ENCODE peak calls at places on chromosome 17, in five cellular contexts. One of them, this sample, is unnamed. For H3K9me3, the result is how much of the 10 kb centered on the place peaks cover.

GRCh38 chr17:40557531-40558299 is 7.6 kb downstream of the CCR7 start:
- DNase-seq in CD8-positive, alpha-beta T cell: no peak
- DNase-seq in adrenal gland: no peak
- DNase-seq in psoas muscle: no peak
- DNase-seq in neuronal stem cell: no peak
- DNase-seq in this sample: peak

GRCh38 chr17:17413215-17413792 is 63.5 kb upstream of the MED9 start:
- DNase-seq in adrenal gland: no peak
- DNase-seq in CD8-positive, alpha-beta T cell: no peak
- DNase-seq in psoas muscle: no peak
- DNase-seq in neuronal stem cell: no peak
- DNase-seq in this sample: no peak

GRCh38 chr17:79324219-79324618 is 249.6 kb downstream of the ENGASE start:
- DNase-seq in adrenal gland: no peak
- DNase-seq in CD8-positive, alpha-beta T cell: no peak
- DNase-seq in psoas muscle: no peak
- DNase-seq in neuronal stem cell: no peak
- DNase-seq in this sample: no peak

GRCh38 chr17:7858487-7858832 is 657 bp downstream of the CYB5D1 start:
- DNase-seq in adrenal gland: peak
- DNase-seq in CD8-positive, alpha-beta T cell: no peak
- DNase-seq in neuronal stem cell: peak
- DNase-seq in psoas muscle: peak
- DNase-seq in this sample: no peak

GRCh38 chr17:28545141-28545503 is 7.3 kb downstream of the UNC119 start:
- DNase-seq in CD8-positive, alpha-beta T cell: no peak
- DNase-seq in psoas muscle: no peak
- DNase-seq in adrenal gland: no peak
- DNase-seq in neuronal stem cell: no peak
- DNase-seq in this sample: no peak

GRCh38 chr17:82947051-82947991 is 107.5 kb upstream of the ZNF750 start:
- DNase-seq in adrenal gland: peak
- DNase-seq in CD8-positive, alpha-beta T cell: no peak
- DNase-seq in psoas muscle: peak
- DNase-seq in neuronal stem cell: no peak
- DNase-seq in this sample: no peak

GRCh38 chr17:48037036-48037881 is at the start of gene COPZ2:
- DNase-seq in CD8-positive, alpha-beta T cell: peak
- DNase-seq in psoas muscle: peak
- DNase-seq in neuronal stem cell: no peak
- DNase-seq in adrenal gland: peak
- DNase-seq in this sample: peak

GRCh38 chr17:61419496-61420046 is 19.9 kb downstream of the TBX2 start:
- DNase-seq in neuronal stem cell: no peak
- DNase-seq in CD8-positive, alpha-beta T cell: no peak
- DNase-seq in psoas muscle: no peak
- DNase-seq in adrenal gland: no peak
- DNase-seq in this sample: no peak

GRCh38 chr17:8275421-8276290 is 12.8 kb upstream of the RANGRF start:
- DNase-seq in neuronal stem cell: no peak
- DNase-seq in psoas muscle: no peak
- DNase-seq in CD8-positive, alpha-beta T cell: no peak
- DNase-seq in adrenal gland: no peak
- DNase-seq in this sample: no peak

GRCh38 chr17:55635253-55635766 is 87.4 kb downstream of the TMEM100 start:
- DNase-seq in CD8-positive, alpha-beta T cell: no peak
- DNase-seq in psoas muscle: no peak
- DNase-seq in adrenal gland: no peak
- DNase-seq in neuronal stem cell: no peak
- DNase-seq in this sample: no peak

GRCh38 chr17:3575506-3575905 is 17.9 kb upstream of the TRPV3 start:
- DNase-seq in CD8-positive, alpha-beta T cell: no peak
- DNase-seq in adrenal gland: no peak
- DNase-seq in psoas muscle: no peak
- DNase-seq in neuronal stem cell: no peak
- DNase-seq in this sample: no peak

GRCh38 chr17:33024688-33025486 is 33.2 kb downstream of the SPACA3 start:
- DNase-seq in neuronal stem cell: no peak
- DNase-seq in CD8-positive, alpha-beta T cell: no peak
- DNase-seq in psoas muscle: no peak
- DNase-seq in adrenal gland: no peak
- DNase-seq in this sample: no peak

GRCh38 chr17:38926290-38927070 is 1.1 kb downstream of the LASP1NB start:
- DNase-seq in CD8-positive, alpha-beta T cell: no peak
- DNase-seq in psoas muscle: no peak
- DNase-seq in neuronal stem cell: no peak
- DNase-seq in adrenal gland: no peak
- DNase-seq in this sample: no peak

GRCh38 chr17:42675984-42676423 is 790 bp downstream of the PLEKHH3 start:
- DNase-seq in neuronal stem cell: no peak
- DNase-seq in CD8-positive, alpha-beta T cell: no peak
- DNase-seq in adrenal gland: peak
- DNase-seq in psoas muscle: peak
- DNase-seq in this sample: no peak

GRCh38 chr17:42274812-42275526 is 1.2 kb downstream of the STAT5B start:
- DNase-seq in psoas muscle: no peak
- DNase-seq in CD8-positive, alpha-beta T cell: no peak
- DNase-seq in adrenal gland: no peak
- DNase-seq in neuronal stem cell: no peak
- DNase-seq in this sample: no peak

GRCh38 chr17:74452841-74453661 is 13.4 kb upstream of the CD300A start:
- DNase-seq in neuronal stem cell: no peak
- DNase-seq in CD8-positive, alpha-beta T cell: no peak
- DNase-seq in psoas muscle: no peak
- DNase-seq in adrenal gland: no peak
- DNase-seq in this sample: no peak

GRCh38 chr17:19248923-19249574 is 11.9 kb downstream of the EPN2 start:
- DNase-seq in psoas muscle: peak
- DNase-seq in adrenal gland: peak
- DNase-seq in CD8-positive, alpha-beta T cell: no peak
- DNase-seq in neuronal stem cell: no peak
- DNase-seq in this sample: no peak

GRCh38 chr17:76528156-76528527 is 9.4 kb downstream of the CYGB start:
- DNase-seq in neuronal stem cell: no peak
- DNase-seq in psoas muscle: no peak
- DNase-seq in CD8-positive, alpha-beta T cell: no peak
- DNase-seq in adrenal gland: no peak
- DNase-seq in this sample: no peak

GRCh38 chr17:2400877-2401425 is at the start of gene MNT:
- DNase-seq in neuronal stem cell: peak
- DNase-seq in adrenal gland: peak
- DNase-seq in psoas muscle: peak
- DNase-seq in CD8-positive, alpha-beta T cell: peak
- DNase-seq in this sample: peak

GRCh38 chr17:65270932-65271700 is 133.9 kb downstream of the RGS9 start:
- DNase-seq in adrenal gland: no peak
- DNase-seq in CD8-positive, alpha-beta T cell: no peak
- DNase-seq in psoas muscle: no peak
- DNase-seq in neuronal stem cell: no peak
- DNase-seq in this sample: no peak

GRCh38 chr17:76546556-76547182 is 6.8 kb downstream of the PRCD start:
- DNase-seq in adrenal gland: peak
- DNase-seq in psoas muscle: no peak
- DNase-seq in CD8-positive, alpha-beta T cell: no peak
- DNase-seq in neuronal stem cell: no peak
- DNase-seq in this sample: no peak

DNA sequence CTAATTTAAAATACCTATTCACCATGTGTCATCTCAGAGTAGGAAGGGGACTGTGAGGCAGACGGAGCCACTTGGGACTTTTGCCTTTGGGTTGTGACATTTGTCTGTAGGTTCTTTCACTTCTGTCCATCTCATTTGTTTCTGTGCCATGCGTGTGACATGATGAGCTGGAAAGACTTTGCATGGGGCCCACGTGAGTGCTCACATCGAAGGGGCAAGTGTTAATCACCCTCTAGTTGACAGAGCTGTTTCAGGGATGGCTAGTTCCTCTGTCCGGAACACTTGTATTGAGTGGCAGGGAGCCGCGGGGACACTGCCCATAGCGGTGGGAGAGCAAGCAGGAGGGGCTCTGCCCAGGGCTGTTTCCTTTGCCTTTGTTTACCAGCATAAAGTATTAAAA is 112.0 kb downstream of the RPTOR start:
- DNase-seq in neuronal stem cell: no peak
- DNase-seq in psoas muscle: no peak
- DNase-seq in adrenal gland: no peak
- DNase-seq in CD8-positive, alpha-beta T cell: no peak
- DNase-seq in this sample: no peak
- H3K9me3 ChIP-seq in neuronal stem cell: under half
- H3K9me3 ChIP-seq in psoas muscle: under half
- H3K9me3 ChIP-seq in adrenal gland: under half
- H3K9me3 ChIP-seq in CD8-positive, alpha-beta T cell: under half
- H3K9me3 ChIP-seq in this sample: under half

GRCh38 chr17:71188811-71189492 is 931.9 kb upstream of the SOX9 start:
- DNase-seq in neuronal stem cell: no peak
- DNase-seq in adrenal gland: no peak
- DNase-seq in CD8-positive, alpha-beta T cell: no peak
- DNase-seq in psoas muscle: no peak
- DNase-seq in this sample: no peak

GRCh38 chr17:71192848-71193247 is 928.0 kb upstream of the SOX9 start:
- DNase-seq in CD8-positive, alpha-beta T cell: no peak
- DNase-seq in adrenal gland: no peak
- DNase-seq in neuronal stem cell: no peak
- DNase-seq in psoas muscle: no peak
- DNase-seq in this sample: no peak

GRCh38 chr17:71189493-71189831 is 931.4 kb upstream of the SOX9 start:
- DNase-seq in neuronal stem cell: no peak
- DNase-seq in adrenal gland: no peak
- DNase-seq in psoas muscle: no peak
- DNase-seq in CD8-positive, alpha-beta T cell: no peak
- DNase-seq in this sample: no peak

GRCh38 chr17:71187145-71187878 is 933.5 kb upstream of the SOX9 start:
- DNase-seq in adrenal gland: no peak
- DNase-seq in CD8-positive, alpha-beta T cell: no peak
- DNase-seq in psoas muscle: no peak
- DNase-seq in neuronal stem cell: no peak
- DNase-seq in this sample: no peak

DNA sequence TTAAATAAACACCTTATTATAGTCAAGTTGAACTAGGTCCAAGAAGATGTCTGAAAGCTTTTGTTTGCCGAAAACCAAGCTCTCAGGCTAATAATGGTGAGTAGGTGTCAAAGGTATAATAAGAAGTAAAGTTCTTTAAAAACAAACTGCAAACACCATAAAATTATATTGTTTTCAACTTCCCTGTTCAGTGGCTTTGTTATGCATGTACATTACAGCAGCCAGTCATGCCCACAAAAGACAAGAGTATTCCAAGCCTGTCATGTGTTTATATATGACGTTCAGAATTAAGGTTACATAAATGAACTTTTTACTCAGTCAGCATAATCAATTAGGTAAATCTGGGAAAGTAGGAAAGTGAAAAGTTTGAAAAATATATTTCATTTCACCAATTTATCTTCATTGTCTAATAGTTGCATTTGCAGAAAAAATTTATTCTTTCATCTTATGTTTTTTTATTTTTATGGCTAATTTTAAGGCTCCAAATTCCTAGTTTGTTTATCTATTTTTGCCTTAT is 928.7 kb upstream of the SOX9 start:
- DNase-seq in adrenal gland: no peak
- DNase-seq in CD8-positive, alpha-beta T cell: no peak
- DNase-seq in neuronal stem cell: no peak
- DNase-seq in psoas muscle: no peak
- DNase-seq in this sample: no peak
- H3K9me3 ChIP-seq in adrenal gland: under half
- H3K9me3 ChIP-seq in CD8-positive, alpha-beta T cell: under half
- H3K9me3 ChIP-seq in neuronal stem cell: under half
- H3K9me3 ChIP-seq in psoas muscle: under half
- H3K9me3 ChIP-seq in this sample: under half

GRCh38 chr17:22695228-22695619 is 1002.9 kb downstream of the KCNJ18 start:
- DNase-seq in adrenal gland: no peak
- DNase-seq in neuronal stem cell: no peak
- DNase-seq in psoas muscle: no peak
- DNase-seq in CD8-positive, alpha-beta T cell: no peak
- DNase-seq in this sample: no peak

GRCh38 chr17:22694362-22695227 is 1002.3 kb downstream of the KCNJ18 start:
- DNase-seq in adrenal gland: no peak
- DNase-seq in CD8-positive, alpha-beta T cell: no peak
- DNase-seq in neuronal stem cell: no peak
- DNase-seq in psoas muscle: no peak
- DNase-seq in this sample: no peak

GRCh38 chr17:22692801-22693171 is 1000.5 kb downstream of the KCNJ18 start:
- DNase-seq in psoas muscle: no peak
- DNase-seq in neuronal stem cell: no peak
- DNase-seq in adrenal gland: no peak
- DNase-seq in CD8-positive, alpha-beta T cell: no peak
- DNase-seq in this sample: no peak

DNA sequence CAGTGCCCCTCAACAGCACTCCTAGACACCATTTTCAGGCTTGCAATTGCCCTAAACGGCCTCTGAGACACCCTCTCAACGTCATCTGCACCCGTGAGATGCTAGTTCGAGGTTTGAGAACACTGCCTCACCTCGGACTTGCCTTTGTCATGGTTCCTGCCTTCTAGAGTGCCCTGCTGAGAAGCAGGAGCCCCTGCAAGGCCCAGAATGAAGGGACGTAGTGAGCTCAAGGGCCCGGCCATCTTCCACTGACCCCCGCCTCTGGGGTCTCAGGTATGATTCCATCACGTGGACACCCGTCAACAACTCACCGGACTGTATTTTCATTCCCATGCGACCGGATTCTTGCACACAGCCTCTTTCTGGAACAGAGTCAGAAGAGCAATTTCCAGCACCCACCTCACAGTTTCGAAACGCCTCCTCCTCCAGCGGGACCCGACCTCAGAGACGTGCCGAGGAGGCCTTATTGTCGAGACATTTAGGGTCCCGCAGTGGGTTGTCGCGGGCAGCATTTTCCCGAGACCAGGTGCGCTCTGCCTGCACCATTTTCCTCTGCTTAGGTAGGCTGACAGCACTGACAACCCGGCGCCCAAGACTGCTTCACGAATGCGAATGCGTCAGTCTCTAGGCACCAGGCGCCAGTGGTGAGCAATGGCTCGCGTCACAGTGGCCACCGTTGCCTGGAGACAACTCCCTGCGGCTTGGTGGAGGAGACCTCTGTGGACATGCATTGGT is 999.9 kb downstream of the KCNJ18 start:
- DNase-seq in psoas muscle: no peak
- DNase-seq in neuronal stem cell: no peak
- DNase-seq in adrenal gland: no peak
- DNase-seq in CD8-positive, alpha-beta T cell: no peak
- DNase-seq in this sample: no peak
- H3K9me3 ChIP-seq in psoas muscle: under half
- H3K9me3 ChIP-seq in neuronal stem cell: under half
- H3K9me3 ChIP-seq in adrenal gland: under half
- H3K9me3 ChIP-seq in CD8-positive, alpha-beta T cell: under half
- H3K9me3 ChIP-seq in this sample: under half

GRCh38 chr17:11388061-11388460 is 147.0 kb downstream of the SHISA6 start:
- DNase-seq in adrenal gland: no peak
- DNase-seq in neuronal stem cell: peak
- DNase-seq in CD8-positive, alpha-beta T cell: no peak
- DNase-seq in psoas muscle: no peak
- DNase-seq in this sample: no peak

GRCh38 chr17:11389583-11389982 is 148.6 kb downstream of the SHISA6 start:
- DNase-seq in CD8-positive, alpha-beta T cell: no peak
- DNase-seq in psoas muscle: no peak
- DNase-seq in adrenal gland: no peak
- DNase-seq in neuronal stem cell: no peak
- DNase-seq in this sample: no peak

GRCh38 chr17:11380761-11381160 is 139.7 kb downstream of the SHISA6 start:
- DNase-seq in CD8-positive, alpha-beta T cell: no peak
- DNase-seq in neuronal stem cell: no peak
- DNase-seq in psoas muscle: no peak
- DNase-seq in adrenal gland: no peak
- DNase-seq in this sample: no peak

GRCh38 chr17:11383157-11383556 is 142.1 kb downstream of the SHISA6 start:
- DNase-seq in adrenal gland: no peak
- DNase-seq in CD8-positive, alpha-beta T cell: no peak
- DNase-seq in neuronal stem cell: no peak
- DNase-seq in psoas muscle: no peak
- DNase-seq in this sample: no peak

GRCh38 chr17:11384131-11384530 is 143.1 kb downstream of the SHISA6 start:
- DNase-seq in CD8-positive, alpha-beta T cell: no peak
- DNase-seq in adrenal gland: no peak
- DNase-seq in psoas muscle: no peak
- DNase-seq in neuronal stem cell: no peak
- DNase-seq in this sample: no peak
- H3K9me3 ChIP-seq in CD8-positive, alpha-beta T cell: under half
- H3K9me3 ChIP-seq in adrenal gland: under half
- H3K9me3 ChIP-seq in psoas muscle: under half
- H3K9me3 ChIP-seq in neuronal stem cell: under half
- H3K9me3 ChIP-seq in this sample: under half

This sample was measured in T-helper 17 cell.